ENCODE peak calls at places on chromosome X, in four cellular contexts. M is Caco-2, R is AG10803, P is breast epithelium. N is an unnamed sample.
A peak's percentile ranks its signal among the peaks of the same experiment; 100 is the strongest.

GRCh38 chrX:9257718-9258117 is 207.1 kb upstream of the TBL1X start:
- DNase-seq in M (no peak), R (no peak), P (no peak), N (no peak)

GRCh38 chrX:123818243-123818642 is 41.6 kb upstream of the XIAP start:
- DNase-seq in M (no peak), R (peak; percentile 58), P (no peak), N (no peak)

GRCh38 chrX:40278340-40279090 is 180.8 kb upstream of the BCOR start:
- DNase-seq in M (peak; percentile 75), R (peak; percentile 22), P (no peak), N (no peak)

GRCh38 chrX:108245462-108245861 is 153.9 kb downstream of the ATG4A start:
- DNase-seq in M (no peak), R (no peak), P (no peak), N (no peak)

GRCh38 chrX:49610718-49611310 is 12.0 kb downstream of the GAGE1 start:
- DNase-seq in M (no peak), R (no peak), P (no peak), N (no peak)

GRCh38 chrX:21645437-21646220 is 12.5 kb downstream of the KLHL34 start:
- DNase-seq in M (no peak), R (peak; percentile 14), P (no peak), N (no peak)

GRCh38 chrX:10077425-10078188 is 79.2 kb upstream of the CLCN4 start:
- DNase-seq in M (no peak), R (peak; percentile 38), P (no peak), N (no peak)

GRCh38 chrX:10103023-10103422 is 53.8 kb upstream of the CLCN4 start:
- DNase-seq in M (no peak), R (peak; percentile 96), P (no peak), N (no peak)

GRCh38 chrX:22686138-22686541 is 313.6 kb upstream of the DDX53 start:
- DNase-seq in M (no peak), R (peak; percentile 22), P (no peak), N (no peak)
- H3K4me3 ChIP-seq in M (no peak overlapping the region), R (no peak overlapping the region), P (no peak overlapping the region), N (no peak overlapping the region)

GRCh38 chrX:154598656-154599055 is 13.7 kb downstream of the CTAG1A start:
- DNase-seq in M (no peak), R (no peak), P (no peak), N (no peak)
- H3K4me3 ChIP-seq in M (no peak overlapping the region), R (no peak overlapping the region), P (no peak overlapping the region), N (no peak overlapping the region)

DNA sequence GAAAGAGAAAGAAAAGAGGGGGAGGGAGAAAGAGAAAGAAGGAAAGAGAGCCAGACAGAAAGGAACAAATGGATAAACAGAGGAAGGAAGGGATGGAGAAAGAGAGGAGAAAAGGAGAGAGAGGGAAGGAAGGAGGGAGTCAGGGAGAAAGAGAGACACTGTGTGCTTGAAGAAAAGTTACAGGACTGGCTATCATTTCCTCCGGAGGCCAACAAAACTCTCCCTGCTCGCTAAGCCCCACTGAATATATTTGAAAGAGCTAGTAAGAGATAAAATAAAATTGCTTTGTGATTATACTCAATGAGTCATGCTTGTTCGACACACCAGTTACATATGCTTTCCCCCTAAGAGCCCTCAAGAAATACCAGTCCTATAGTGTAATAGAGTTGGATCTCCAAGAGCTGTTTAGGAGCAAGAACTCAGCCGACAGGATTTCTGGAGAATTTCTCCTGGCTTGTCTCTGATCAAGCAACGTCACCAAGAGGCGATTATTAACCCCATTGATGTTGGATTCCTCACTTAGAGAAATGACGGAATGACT is 102.2 kb downstream of the MXRA5 start:
- DNase-seq in M (no peak), R (peak; percentile 84), P (no peak), N (no peak)
- H3K4me3 ChIP-seq in M (no peak overlapping the region), R (peak overlapping the region; percentile 29), P (no peak overlapping the region), N (no peak overlapping the region)

GRCh38 chrX:48022740-48023139 is 16.0 kb downstream of the SPACA5 start:
- DNase-seq in M (no peak), R (peak; percentile 20), P (no peak), N (no peak)

GRCh38 chrX:48025561-48025960 is 18.8 kb downstream of the SPACA5 start:
- DNase-seq in M (peak; percentile 47), R (peak; percentile 60), P (no peak), N (no peak)

GRCh38 chrX:48022100-48022499 is 15.3 kb downstream of the SPACA5 start:
- DNase-seq in M (no peak), R (no peak), P (no peak), N (no peak)

GRCh38 chrX:48021026-48021900 is 14.5 kb downstream of the SPACA5 start:
- DNase-seq in M (peak; percentile 80), R (peak; percentile 84), P (no peak), N (peak; percentile 51)
- H3K4me3 ChIP-seq in M (peak overlapping the region; percentile 63), R (peak overlapping the region; percentile 74), P (peak overlapping the region; percentile 74), N (no peak overlapping the region)

GRCh38 chrX:38975368-38975767 is 174.1 kb downstream of the MID1IP1 start:
- DNase-seq in M (no peak), R (peak; percentile 17), P (no peak), N (no peak)
- H3K4me3 ChIP-seq in M (no peak overlapping the region), R (no peak overlapping the region), P (no peak overlapping the region), N (no peak overlapping the region)

GRCh38 chrX:68695206-68695845 is 47.9 kb downstream of the STARD8 start:
- DNase-seq in M (no peak), R (no peak), P (no peak), N (no peak)

GRCh38 chrX:68693481-68694410 is 46.3 kb downstream of the STARD8 start:
- DNase-seq in M (no peak), R (peak; percentile 66), P (no peak), N (peak; percentile 49)

GRCh38 chrX:68692651-68693050 is 45.2 kb downstream of the STARD8 start:
- DNase-seq in M (no peak), R (peak; percentile 29), P (no peak), N (no peak)

GRCh38 chrX:68696267-68696666 is 48.8 kb downstream of the STARD8 start:
- DNase-seq in M (no peak), R (no peak), P (no peak), N (no peak)

DNA sequence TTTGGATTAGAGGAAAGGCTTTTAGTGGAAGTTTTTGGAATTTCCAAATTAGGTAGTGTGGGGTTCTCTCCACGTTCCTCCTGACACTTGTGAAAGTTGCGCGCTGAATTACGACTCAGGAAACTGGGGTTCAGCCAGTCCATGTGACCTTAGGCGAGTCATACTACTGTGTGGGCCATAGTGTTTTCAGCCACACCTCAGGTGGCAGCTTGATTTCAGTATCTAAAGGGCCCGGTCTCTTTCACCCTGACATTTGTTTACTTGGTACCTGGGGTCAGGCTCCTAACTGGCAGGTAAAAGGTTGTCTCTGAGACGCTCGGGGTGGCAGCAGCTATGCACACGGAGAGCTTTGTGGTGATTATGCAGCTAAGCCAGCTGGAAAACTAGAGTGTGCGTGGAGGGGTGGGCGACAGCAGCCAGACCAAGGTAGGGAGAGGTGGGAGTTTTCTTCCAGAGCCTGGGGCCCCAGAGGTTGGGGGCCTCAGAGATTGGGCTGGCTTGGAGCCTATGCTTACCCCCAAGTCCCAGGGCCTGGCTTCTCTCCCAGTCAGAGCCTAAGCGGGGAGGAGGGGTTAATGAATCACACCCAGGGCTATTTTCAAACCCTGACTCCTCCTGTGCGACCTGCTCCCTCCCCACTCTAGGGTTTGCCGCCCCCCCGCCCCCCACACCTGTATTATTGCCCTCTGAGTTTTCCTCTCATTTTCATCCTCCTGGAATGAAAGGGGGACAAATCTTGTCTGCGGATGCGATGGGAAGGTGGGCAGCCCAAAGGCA is 47.2 kb downstream of the STARD8 start:
- DNase-seq in M (no peak), R (no peak), P (no peak), N (no peak)
- H3K4me3 ChIP-seq in M (no peak overlapping the region), R (peak overlapping the region; percentile 62), P (peak overlapping the region; percentile 73), N (no peak overlapping the region)